ENCODE peak calls at places on chromosomes 16 and 17, in nine cellular contexts. D, E, K, H, V, X, N, A and W are unnamed samples.
A peak's percentile ranks its signal among the peaks of the same experiment; 100 is the strongest.

GRCh38 chr17:32596666-32597065 is 109.9 kb downstream of the CDK5R1 start:
- DNase-seq in N (no peak), E (peak; percentile 69), V (no peak), K (no peak), X (no peak), D (peak; percentile 28), A (no peak), H (no peak), W (no peak)

GRCh38 chr16:85174871-85175723 is 62.8 kb upstream of the CIBAR2 start:
- DNase-seq in X (no peak), H (no peak), K (no peak), N (no peak), E (no peak), V (no peak), A (no peak), D (no peak), W (no peak)

GRCh38 chr16:87365021-87365713 is 18.4 kb downstream of the FBXO31 start:
- DNase-seq in E (no peak), K (no peak), H (no peak), D (no peak), V (no peak), X (no peak), A (no peak), N (no peak), W (no peak)

GRCh38 chr17:16215002-16215272 is 397 bp downstream of the NCOR1 start:
- DNase-seq in X (no peak), V (peak; percentile 55), H (no peak), A (no peak), K (peak; percentile 18), E (no peak), N (peak; percentile 44), D (no peak), W (no peak)

GRCh38 chr17:11031787-11032186 is 193.9 kb upstream of the PIRT start:
- DNase-seq in V (no peak), N (no peak), E (no peak), D (peak; percentile 1), H (no peak), K (no peak), X (no peak), A (no peak), W (no peak)

GRCh38 chr16:3536851-3537250 is 36.0 kb downstream of the CLUAP1 start:
- DNase-seq in A (no peak), V (no peak), X (no peak), E (no peak), N (no peak), K (no peak), H (no peak), D (no peak), W (no peak)

GRCh38 chr17:17448076-17448475 is 28.7 kb upstream of the MED9 start:
- DNase-seq in E (no peak), D (no peak), N (no peak), H (no peak), A (no peak), V (no peak), X (no peak), K (no peak), W (no peak)

GRCh38 chr16:30557397-30557949 is 701 bp downstream of the ZNF764 start:
- DNase-seq in K (no peak), H (no peak), D (peak; percentile 48), E (no peak), N (no peak), A (no peak), X (no peak), V (no peak), W (no peak)

GRCh38 chr16:21645261-21645721 is 7.1 kb downstream of the IGSF6 start:
- DNase-seq in K (no peak), N (no peak), E (peak; percentile 64), X (no peak), H (no peak), V (peak; percentile 60), A (no peak), D (peak; percentile 90), W (no peak)

GRCh38 chr17:44209786-44210341 is 9.6 kb downstream of the UBTF start:
- DNase-seq in X (no peak), A (no peak), D (no peak), V (no peak), K (no peak), H (no peak), N (no peak), E (peak; percentile 79), W (no peak)

GRCh38 chr17:43427362-43428043 is 28.7 kb downstream of the ARL4D start:
- DNase-seq in X (peak; percentile 23), V (no peak), N (no peak), K (no peak), H (no peak), E (no peak), A (no peak), D (no peak), W (no peak)

GRCh38 chr17:27345141-27345904 is 51.4 kb downstream of the WSB1 start:
- DNase-seq in K (peak; percentile 74), H (no peak), A (no peak), V (no peak), D (no peak), X (peak; percentile 96), E (no peak), N (peak; percentile 99), W (no peak)

GRCh38 chr16:27177031-27177774 is 26.1 kb upstream of the KDM8 start:
- DNase-seq in H (no peak), X (no peak), N (no peak), V (peak; percentile 83), E (no peak), K (no peak), A (no peak), D (no peak), W (no peak)

GRCh38 chr17:34169501-34169900 is 85.6 kb upstream of the CCL2 start:
- DNase-seq in K (no peak), N (no peak), V (no peak), H (no peak), E (no peak), D (no peak), X (no peak), A (no peak), W (no peak)

GRCh38 chr17:4504188-4504587 is 5.5 kb downstream of the SPNS2 start:
- DNase-seq in E (no peak), K (no peak), H (no peak), D (no peak), A (no peak), X (no peak), N (no peak), V (no peak), W (no peak)

GRCh38 chr17:56707312-56708219 is 114.1 kb downstream of the NOG start:
- DNase-seq in D (no peak), A (no peak), N (no peak), E (no peak), V (peak; percentile 46), H (no peak), X (no peak), K (no peak), W (no peak)

GRCh38 chr16:78307824-78308528 is 208.5 kb downstream of the WWOX start:
- DNase-seq in V (no peak), N (no peak), D (no peak), A (no peak), H (no peak), K (no peak), X (no peak), E (no peak), W (no peak)

GRCh38 chr16:18975109-18975508 is 8.6 kb upstream of the TMC7 start:
- DNase-seq in A (no peak), D (no peak), H (no peak), E (no peak), X (no peak), V (no peak), N (no peak), K (no peak), W (no peak)